ENCODE peak calls at places on chromosomes 13 and 19, in nine cellular contexts. G, H, J, O, X, V, T, A and E are unnamed samples. For H3K4me1, the result is how much of the 10 kb centered on the place peaks cover.

GRCh38 chr19:23817519-23817918 is 58.8 kb upstream of the ZNF681 start:
- DNase-seq in G (peak), H (peak), J (peak), O (peak), X (peak), V (no peak), T (peak), A (no peak), E (peak)

GRCh38 chr19:800360-801029 is 3.2 kb downstream of the PTBP1 start:
- DNase-seq in G (peak), H (peak), J (peak), O (no peak), X (peak), V (no peak), T (no peak), A (peak), E (no peak)

GRCh38 chr19:22619371-22619770 is 14.8 kb upstream of the ZNF492 start:
- DNase-seq in G (no peak), H (no peak), J (no peak), O (no peak), X (peak), V (no peak), T (no peak), A (no peak), E (no peak)

GRCh38 chr13:112761701-112762689 is 72.2 kb downstream of the ATP11A start:
- DNase-seq in G (no peak), H (no peak), J (peak), O (no peak), X (no peak), V (no peak), T (peak), A (no peak), E (no peak)

GRCh38 chr19:55305491-55305890 is 19.6 kb downstream of the TMEM150B start:
- DNase-seq in G (peak), H (no peak), J (no peak), O (peak), X (peak), V (no peak), T (no peak), A (no peak), E (no peak)

GRCh38 chr13:41274881-41275280 is 11.5 kb upstream of the MTRF1 start:
- DNase-seq in G (no peak), H (no peak), J (no peak), O (no peak), X (no peak), V (no peak), T (peak), A (no peak), E (no peak)

GRCh38 chr13:112783946-112784500 is 94.2 kb downstream of the ATP11A start:
- DNase-seq in G (no peak), H (no peak), J (peak), O (no peak), X (no peak), V (no peak), T (no peak), A (no peak), E (no peak)

GRCh38 chr19:7738023-7738422 is 6.1 kb upstream of the CLEC4G start:
- DNase-seq in G (no peak), H (no peak), J (no peak), O (no peak), X (no peak), V (no peak), T (no peak), A (no peak), E (no peak)

GRCh38 chr13:62631124-62631523 is 1215.5 kb upstream of the PCDH20 start:
- DNase-seq in G (no peak), H (no peak), J (no peak), O (no peak), X (no peak), V (no peak), T (no peak), A (no peak), E (no peak)

GRCh38 chr19:23925285-23925684 is 10.6 kb downstream of the ZNF726 start:
- DNase-seq in G (no peak), H (no peak), J (no peak), O (no peak), X (no peak), V (no peak), T (no peak), A (no peak), E (no peak)

GRCh38 chr19:6239401-6239844 is 40.4 kb downstream of the MLLT1 start:
- DNase-seq in G (no peak), H (no peak), J (no peak), O (no peak), X (no peak), V (no peak), T (peak), A (no peak), E (no peak)

GRCh38 chr13:73505487-73505886 is 446.7 kb downstream of the KLF5 start:
- DNase-seq in G (no peak), H (no peak), J (no peak), O (no peak), X (no peak), V (no peak), T (no peak), A (no peak), E (no peak)

GRCh38 chr19:48874309-48875135 is 2.3 kb downstream of the PPP1R15A start:
- DNase-seq in G (no peak), H (peak), J (peak), O (peak), X (no peak), V (no peak), T (peak), A (no peak), E (peak)

GRCh38 chr19:54523403-54523802 is 20.8 kb downstream of the LAIR2 start:
- DNase-seq in G (no peak), H (no peak), J (no peak), O (no peak), X (no peak), V (no peak), T (peak), A (no peak), E (no peak)

GRCh38 chr19:48975947-48976847 is 11.1 kb downstream of the FTL start:
- DNase-seq in G (no peak), H (no peak), J (no peak), O (no peak), X (peak), V (no peak), T (no peak), A (no peak), E (no peak)

GRCh38 chr13:38483623-38484022 is 134.0 kb downstream of the UFM1 start:
- DNase-seq in G (no peak), H (no peak), J (no peak), O (no peak), X (no peak), V (no peak), T (no peak), A (no peak), E (no peak)

GRCh38 chr13:111911754-111912452 is 155.0 kb upstream of the SOX1 start:
- DNase-seq in G (peak), H (no peak), J (no peak), O (no peak), X (no peak), V (no peak), T (no peak), A (no peak), E (no peak)

GRCh38 chr13:67557642-67558241 is 327.6 kb upstream of the PCDH9 start:
- DNase-seq in G (no peak), H (no peak), J (no peak), O (no peak), X (no peak), V (no peak), T (no peak), A (no peak), E (no peak)

GRCh38 chr19:47187797-47188196 is 43.2 kb downstream of the BBC3 start:
- DNase-seq in G (no peak), H (peak), J (no peak), O (no peak), X (no peak), V (no peak), T (no peak), A (no peak), E (no peak)
- H3K4me1 ChIP-seq in G (under half), H (under half), J (under half), O (under half), X (under half), V (under half), T (under half), A (under half), E (under half)

GRCh38 chr19:51339687-51340656 is 2.0 kb downstream of the VSIG10L start:
- DNase-seq in G (peak), H (peak), J (peak), O (peak), X (peak), V (peak), T (peak), A (peak), E (peak)
- TF ChIP-seq POLR2A in G (no peak), H (no peak), J (peak), O (peak), X (no peak), V (peak), T (peak), A (peak), E (peak)

GRCh38 chr19:10747271-10747670 is 29.4 kb downstream of the DNM2 start:
- DNase-seq in G (no peak), H (peak), J (no peak), O (peak), X (no peak), V (no peak), T (no peak), A (no peak), E (no peak)

GRCh38 chr19:10744848-10745293 is 27.0 kb downstream of the DNM2 start:
- DNase-seq in G (no peak), H (peak), J (no peak), O (no peak), X (peak), V (no peak), T (no peak), A (no peak), E (no peak)

GRCh38 chr19:10747674-10748073 is 29.8 kb downstream of the DNM2 start:
- DNase-seq in G (no peak), H (peak), J (no peak), O (no peak), X (no peak), V (no peak), T (no peak), A (no peak), E (no peak)

GRCh38 chr19:10742494-10742893 is 24.6 kb downstream of the DNM2 start:
- DNase-seq in G (no peak), H (peak), J (no peak), O (no peak), X (no peak), V (no peak), T (no peak), A (no peak), E (no peak)

GRCh38 chr19:10744222-10744847 is 26.5 kb downstream of the DNM2 start:
- DNase-seq in G (no peak), H (no peak), J (no peak), O (no peak), X (no peak), V (no peak), T (no peak), A (peak), E (no peak)
- H3K27ac ChIP-seq in G (peak), H (peak), J (peak), O (no peak), X (peak), V (no peak), T (no peak), A (peak), E (peak)

GRCh38 chr13:99723847-99724246 is 222.6 kb downstream of the TM9SF2 start:
- DNase-seq in G (no peak), H (no peak), J (no peak), O (no peak), X (no peak), V (no peak), T (no peak), A (no peak), E (no peak)

GRCh38 chr13:99726261-99726894 is 225.1 kb downstream of the TM9SF2 start:
- DNase-seq in G (no peak), H (no peak), J (no peak), O (no peak), X (no peak), V (no peak), T (no peak), A (no peak), E (no peak)

GRCh38 chr13:99722931-99723330 is 221.7 kb downstream of the TM9SF2 start:
- DNase-seq in G (peak), H (no peak), J (no peak), O (no peak), X (no peak), V (no peak), T (no peak), A (no peak), E (no peak)

GRCh38 chr13:99725644-99726043 is 224.4 kb downstream of the TM9SF2 start:
- DNase-seq in G (no peak), H (no peak), J (no peak), O (no peak), X (no peak), V (no peak), T (no peak), A (no peak), E (no peak)

DNA sequence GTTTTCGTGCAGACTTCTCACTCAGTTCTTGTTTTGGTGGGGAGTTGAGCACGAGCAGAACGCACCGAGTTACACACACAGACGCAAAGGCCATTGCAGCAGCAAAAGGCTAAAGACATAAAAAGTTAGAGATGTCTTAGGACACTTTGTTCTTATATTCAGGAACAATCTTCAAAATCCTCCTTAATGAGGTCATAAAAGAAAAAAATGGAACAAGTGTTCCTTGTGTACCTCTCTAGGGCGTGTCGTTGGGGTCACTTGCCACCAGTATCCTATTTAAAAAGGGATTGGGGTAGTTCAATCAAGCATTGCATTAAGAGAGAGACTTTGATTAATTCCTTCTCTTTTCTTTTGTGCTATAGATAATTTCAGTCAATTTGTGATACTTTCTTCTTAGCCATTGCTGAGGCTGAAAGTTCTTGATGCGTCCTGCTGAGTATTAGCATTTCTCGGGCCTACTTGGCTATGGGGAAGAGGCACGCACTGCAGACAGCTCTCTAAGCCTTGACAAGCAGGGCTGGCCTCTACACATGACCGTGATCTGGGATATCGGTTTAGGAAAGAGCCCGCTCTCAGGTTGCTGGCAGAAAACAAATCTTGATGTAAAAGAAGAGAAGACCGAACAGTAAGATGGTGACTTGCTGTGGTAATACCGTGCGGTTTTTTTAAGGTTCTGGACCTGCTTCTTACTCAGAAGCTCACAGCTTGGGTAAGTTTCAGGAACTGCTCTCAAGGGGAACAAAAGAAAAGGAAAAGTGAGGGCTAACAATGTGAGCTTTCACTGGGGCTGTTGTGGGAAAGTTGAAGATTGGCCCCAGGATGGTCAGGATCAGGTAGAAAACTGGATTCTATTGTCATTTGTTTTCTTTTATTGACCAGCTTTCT is 223.6 kb downstream of the TM9SF2 start:
- DNase-seq in G (no peak), H (no peak), J (no peak), O (no peak), X (no peak), V (no peak), T (no peak), A (no peak), E (no peak)
- H3K4me1 ChIP-seq in G (under half), H (under half), J (under half), O (under half), X (under half), V (under half), T (under half), A (under half), E (under half)

GRCh38 chr13:99322297-99323103 is 15.3 kb upstream of the GPR183 start:
- DNase-seq in G (no peak), H (no peak), J (no peak), O (no peak), X (no peak), V (no peak), T (peak), A (no peak), E (no peak)
- TF ChIP-seq POLR2A in G (no peak), H (no peak), J (no peak), O (no peak), X (no peak), V (no peak), T (no peak), A (no peak), E (no peak)

GRCh38 chr13:48448285-48448962 is 35.5 kb upstream of the LPAR6 start:
- DNase-seq in G (no peak), H (no peak), J (no peak), O (no peak), X (no peak), V (no peak), T (no peak), A (no peak), E (no peak)
- H3K27ac ChIP-seq in G (no peak), H (peak), J (peak), O (no peak), X (no peak), V (peak), T (peak), A (peak), E (peak)

DNA sequence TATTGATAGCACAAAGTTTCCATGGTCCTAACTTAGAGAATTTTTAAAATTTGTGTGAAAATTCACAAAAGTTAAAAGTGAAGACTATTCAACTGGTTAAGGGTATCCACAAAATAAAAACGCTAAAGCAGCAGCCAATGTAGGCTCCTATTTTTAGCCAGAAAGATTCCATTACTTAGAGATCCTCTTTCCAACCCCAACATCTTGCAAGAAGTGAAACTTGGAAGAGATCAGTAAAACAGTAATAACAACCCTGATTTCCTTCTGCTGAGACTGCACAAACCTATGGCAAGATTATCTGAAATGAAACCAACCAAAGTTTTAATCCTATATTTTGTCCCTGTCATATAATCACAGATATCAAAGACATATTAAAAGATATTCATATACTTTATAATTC is 8.5 kb downstream of the TBC1D4 start:
- DNase-seq in G (no peak), H (no peak), J (no peak), O (no peak), X (no peak), V (no peak), T (no peak), A (no peak), E (no peak)
- H3K4me1 ChIP-seq in G (under half), H (under half), J (under half), O (under half), X (under half), V (under half), T (under half), A (under half), E (under half)

GRCh38 chr19:16141043-16141442 is 2.4 kb upstream of the HSH2D start:
- DNase-seq in G (no peak), H (peak), J (no peak), O (no peak), X (no peak), V (no peak), T (no peak), A (no peak), E (no peak)

GRCh38 chr19:16142032-16142580 is 1.4 kb upstream of the HSH2D start:
- DNase-seq in G (no peak), H (no peak), J (no peak), O (no peak), X (no peak), V (no peak), T (no peak), A (no peak), E (no peak)

GRCh38 chr19:16143399-16144215 is at the start of gene HSH2D:
- DNase-seq in G (peak), H (peak), J (peak), O (no peak), X (no peak), V (peak), T (no peak), A (peak), E (peak)

GRCh38 chr19:16136185-16137067 is 7.1 kb upstream of the HSH2D start:
- DNase-seq in G (peak), H (no peak), J (no peak), O (no peak), X (no peak), V (no peak), T (no peak), A (no peak), E (no peak)

DNA sequence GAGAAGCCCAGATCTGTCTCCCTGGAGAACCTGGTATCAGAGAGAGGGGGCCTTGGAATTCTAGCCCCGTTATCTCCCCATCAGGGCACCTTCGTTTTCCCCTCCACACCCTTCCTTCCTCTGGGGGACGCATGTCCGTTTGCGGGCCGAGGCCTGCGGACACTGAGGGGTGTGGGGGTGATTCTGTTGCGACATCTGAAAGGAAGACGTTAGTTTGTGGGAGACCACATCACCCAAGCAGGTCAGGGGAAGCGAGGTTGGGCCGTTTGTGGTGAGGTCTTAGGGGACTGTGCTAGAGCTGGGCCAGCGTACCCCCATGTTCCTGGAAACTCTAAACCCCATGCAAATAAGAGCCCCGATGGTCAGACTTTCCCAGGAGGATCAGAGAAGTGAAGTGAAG is 3.7 kb upstream of the HSH2D start:
- DNase-seq in G (no peak), H (peak), J (no peak), O (no peak), X (no peak), V (no peak), T (no peak), A (no peak), E (no peak)
- TF ChIP-seq POLR2A in G (no peak), H (no peak), J (no peak), O (no peak), X (no peak), V (no peak), T (no peak), A (no peak), E (no peak)

DNA sequence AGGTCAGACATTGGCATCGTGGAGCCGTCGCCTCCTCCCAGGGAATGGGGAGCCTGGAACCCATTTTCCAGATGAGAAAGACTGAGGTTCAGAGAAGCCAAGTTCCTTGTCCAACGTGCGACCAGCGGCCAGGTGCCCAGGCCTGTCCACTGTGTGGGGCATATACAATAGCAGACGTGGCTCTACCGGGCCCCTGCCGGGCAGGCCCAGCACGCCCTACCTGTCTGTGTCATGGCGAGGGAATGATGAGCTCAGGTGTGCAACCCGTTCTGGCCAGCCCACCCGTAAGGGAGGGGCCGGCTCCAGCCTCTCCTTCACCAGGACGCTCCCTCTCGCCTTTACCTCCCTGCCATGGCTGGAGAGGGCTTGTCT is 837 bp downstream of the GNA15 start:
- DNase-seq in G (no peak), H (no peak), J (no peak), O (no peak), X (no peak), V (no peak), T (no peak), A (peak), E (peak)
- H3K27ac ChIP-seq in G (no peak), H (peak), J (no peak), O (no peak), X (no peak), V (peak), T (no peak), A (peak), E (no peak)